ENCODE peak calls at places on chromosomes 3 and 15, in six cellular contexts. E is naive thymus-derived CD4-positive, alpha-beta T cell; W is OCI-LY7; M is cardiac muscle cell; J is aorta; U is CD8-positive, alpha-beta memory T cell. V is an unnamed sample.

GRCh38 chr3:87359807-87360206 is 83.4 kb upstream of the POU1F1 start:
- DNase-seq in E (no peak), W (no peak), M (no peak), J (no peak), U (no peak), V (no peak)

GRCh38 chr3:16236030-16236639 is 28.6 kb downstream of the DPH3 start:
- DNase-seq in E (no peak), W (no peak), M (no peak), J (no peak), U (no peak), V (no peak)

GRCh38 chr3:57060089-57060829 is at the start of gene SPATA12:
- DNase-seq in E (peak; percentile 8), W (no peak), M (peak; percentile 80), J (peak; percentile 83), U (no peak), V (no peak)

GRCh38 chr3:155196131-155197075 is 97.1 kb downstream of the STRIT1 start:
- DNase-seq in E (no peak), W (no peak), M (no peak), J (no peak), U (no peak), V (no peak)

GRCh38 chr3:122012821-122013220 is 9.2 kb downstream of the ILDR1 start:
- DNase-seq in E (no peak), W (no peak), M (no peak), J (no peak), U (no peak), V (no peak)

GRCh38 chr3:43379343-43379742 is 93.0 kb downstream of the SNRK start:
- DNase-seq in E (no peak), W (no peak), M (peak; percentile 64), J (no peak), U (no peak), V (no peak)

GRCh38 chr3:30996467-30996866 is 102.0 kb upstream of the GADL1 start:
- DNase-seq in E (no peak), W (no peak), M (no peak), J (no peak), U (no peak), V (no peak)

GRCh38 chr3:74055064-74055463 is 430.3 kb upstream of the PDZRN3 start:
- DNase-seq in E (no peak), W (no peak), M (no peak), J (no peak), U (no peak), V (no peak)

DNA sequence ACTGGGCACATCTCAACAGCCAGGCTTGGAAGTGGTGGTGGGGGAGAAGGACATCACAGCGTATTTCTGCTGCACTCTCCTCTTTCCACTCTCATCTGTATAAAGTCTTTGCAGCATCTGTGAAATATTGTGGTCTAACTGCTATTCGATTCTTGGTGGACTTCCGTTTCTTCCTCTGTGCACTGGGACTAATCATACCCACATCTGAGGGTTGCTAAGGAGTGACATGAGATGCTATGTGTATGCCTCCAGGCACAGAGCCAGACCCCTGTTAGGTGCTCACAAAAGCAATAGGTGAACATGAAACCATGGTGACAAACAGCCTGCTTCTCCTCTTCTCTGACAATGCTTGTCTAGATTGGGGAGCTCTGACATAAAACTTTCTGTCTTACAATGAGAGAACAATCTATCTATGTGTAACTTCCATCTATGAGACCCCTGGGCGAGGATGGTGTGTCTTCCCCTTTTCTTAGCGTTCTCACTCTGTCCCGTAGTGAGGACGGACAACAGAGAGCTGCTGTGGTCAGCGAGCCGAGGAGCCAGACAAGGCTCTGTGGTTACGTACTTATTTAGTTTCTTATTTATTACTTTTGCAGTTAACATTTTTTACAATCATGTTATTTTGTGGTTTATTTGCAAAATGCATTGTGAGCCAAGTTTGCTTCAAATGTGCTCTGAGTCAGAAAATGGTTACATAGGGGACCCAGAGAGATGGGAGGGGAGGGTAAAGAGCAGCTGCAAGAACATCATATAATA is 196.7 kb upstream of the TPRG1 start:
- DNase-seq in E (no peak), W (no peak), M (peak; percentile 46), J (no peak), U (peak; percentile 70), V (no peak)
- H3K4me3 ChIP-seq in E (no peak overlapping the region), W (no peak overlapping the region), M (no peak overlapping the region), J (no peak overlapping the region), U (no peak overlapping the region), V (no peak overlapping the region)

GRCh38 chr15:80323285-80323684 is 71.3 kb upstream of the CTXND1 start:
- DNase-seq in E (no peak), W (no peak), M (no peak), J (no peak), U (no peak), V (no peak)

DNA sequence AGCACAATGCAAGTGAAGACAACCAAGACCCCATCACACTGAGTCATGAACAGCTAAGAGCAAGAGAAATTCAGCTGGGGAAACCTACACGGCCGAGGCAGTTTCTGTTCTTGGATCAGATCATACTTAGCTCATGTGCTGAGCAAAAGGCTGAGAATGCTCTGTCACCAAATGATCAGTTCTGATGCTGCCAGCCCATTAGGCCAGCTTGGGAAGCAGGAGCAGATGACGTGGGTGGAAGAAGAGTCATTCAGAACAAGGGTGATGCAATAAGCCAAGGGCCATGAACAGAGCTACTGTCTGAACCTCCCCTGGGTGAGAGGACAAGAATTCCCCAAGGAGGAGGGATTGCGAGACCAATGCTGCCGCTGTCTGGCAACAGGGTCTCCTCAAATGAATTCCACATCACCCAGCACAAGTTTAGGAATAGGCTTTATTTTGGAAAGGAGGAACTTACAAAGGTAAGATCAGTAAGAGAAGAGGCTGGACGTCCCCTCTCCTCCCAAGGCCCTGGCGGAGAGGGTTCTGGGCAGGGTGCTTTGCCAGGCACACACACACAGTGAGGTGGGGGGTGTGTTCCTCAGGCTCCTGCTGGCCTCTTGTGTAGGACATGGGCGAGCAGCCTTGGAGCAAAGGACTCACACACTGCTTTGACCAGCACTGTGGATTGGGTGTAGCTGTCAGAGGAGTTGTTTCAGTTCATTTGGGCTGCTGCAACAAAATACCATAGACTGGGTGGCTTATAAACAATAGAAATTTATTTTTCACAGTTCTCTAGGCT is 65.6 kb upstream of the CTXND1 start:
- DNase-seq in E (no peak), W (no peak), M (peak; percentile 87), J (no peak), U (no peak), V (no peak)
- H3K27ac ChIP-seq in E (no peak overlapping the region), W (no peak overlapping the region), M (no peak overlapping the region), J (no peak overlapping the region), U (no peak overlapping the region), V (no peak overlapping the region)

GRCh38 chr15:31302029-31302657 is 24.5 kb upstream of the KLF13 start:
- DNase-seq in E (no peak), W (no peak), M (no peak), J (no peak), U (no peak), V (no peak)

GRCh38 chr15:31301687-31301990 is 25.0 kb upstream of the KLF13 start:
- DNase-seq in E (no peak), W (peak; percentile 87), M (no peak), J (no peak), U (no peak), V (no peak)

GRCh38 chr15:31303434-31304073 is 23.1 kb upstream of the KLF13 start:
- DNase-seq in E (no peak), W (peak; percentile 58), M (peak; percentile 23), J (no peak), U (no peak), V (no peak)

GRCh38 chr15:31304074-31304648 is 22.5 kb upstream of the KLF13 start:
- DNase-seq in E (no peak), W (no peak), M (no peak), J (no peak), U (no peak), V (no peak)

DNA sequence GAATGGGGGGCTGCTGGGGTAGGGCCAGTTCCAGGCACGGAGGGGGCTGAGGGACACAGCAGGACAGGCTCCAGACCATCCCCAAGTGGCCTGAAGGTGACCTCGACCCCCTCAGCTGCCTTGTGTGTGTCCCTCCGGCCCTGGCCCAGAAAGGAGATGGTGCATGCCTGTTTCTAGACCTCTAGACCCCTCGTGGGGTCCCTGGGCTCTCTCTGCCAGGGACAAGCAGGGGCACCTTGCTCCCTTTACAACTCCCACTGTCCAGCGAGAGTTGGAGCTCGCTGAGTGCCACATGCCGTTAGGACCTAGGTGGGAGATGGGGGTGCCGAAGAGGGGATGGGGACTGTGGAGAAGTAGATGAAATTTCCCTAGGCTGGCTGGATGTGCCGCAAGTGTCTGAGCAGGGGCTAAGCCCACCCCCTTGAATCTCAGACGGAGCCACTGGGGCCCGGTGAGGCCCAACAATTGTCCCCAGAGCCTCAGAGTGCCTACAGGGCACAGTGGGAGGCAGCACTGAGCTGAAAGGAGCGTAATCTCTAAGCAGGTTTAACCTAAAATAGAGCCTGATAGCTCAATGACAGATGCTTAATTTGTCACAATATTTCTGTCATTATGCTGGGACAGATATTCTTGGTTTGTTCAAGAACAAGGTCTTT is 23.7 kb upstream of the KLF13 start:
- DNase-seq in E (no peak), W (peak; percentile 71), M (no peak), J (no peak), U (no peak), V (no peak)
- H3K4me1 ChIP-seq in E (no peaks in the 10 kb centered on the region), W (peaks cover 96% of the 10 kb centered on the region), M (peaks cover 5% of the 10 kb centered on the region), J (no peaks in the 10 kb centered on the region), U (peaks cover 13% of the 10 kb centered on the region), V (no peaks in the 10 kb centered on the region)

DNA sequence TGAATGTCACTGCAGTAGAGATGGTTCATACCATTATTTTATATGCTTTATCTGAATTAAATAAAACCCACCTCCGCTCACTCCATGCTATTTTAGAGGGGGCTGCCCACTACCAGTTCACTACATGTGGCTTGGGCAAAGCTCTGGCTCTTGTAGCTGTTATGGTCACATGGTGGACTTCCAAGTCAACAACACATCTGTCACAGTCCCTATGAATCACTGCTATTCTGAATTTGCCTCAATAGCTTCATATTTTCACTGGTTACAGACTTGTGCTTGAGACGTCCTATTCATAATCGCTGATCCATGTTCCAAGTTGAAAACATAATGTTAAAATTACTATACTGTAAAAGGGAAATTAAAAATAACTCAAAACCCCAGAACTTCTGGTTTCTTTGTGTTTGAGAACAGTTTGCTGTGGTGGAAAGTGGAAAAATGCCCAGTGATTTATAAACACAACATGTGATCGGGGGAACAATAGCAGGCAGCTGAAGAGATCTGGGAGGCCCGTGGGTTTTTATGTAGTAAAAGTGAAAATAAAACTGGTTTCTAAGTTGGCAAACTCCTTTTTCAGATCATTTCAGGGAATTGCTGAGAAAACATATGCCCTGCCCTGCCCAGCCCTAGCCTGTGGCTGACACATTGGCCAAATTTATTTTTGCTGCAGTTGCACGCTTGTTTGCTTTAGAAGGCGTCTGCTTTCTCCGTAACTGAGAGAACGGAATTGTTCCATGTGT is 128.8 kb upstream of the PRR23C start:
- DNase-seq in E (no peak), W (no peak), M (no peak), J (no peak), U (no peak), V (peak; percentile 80)
- H3K4me3 ChIP-seq in E (no peak overlapping the region), W (no peak overlapping the region), M (no peak overlapping the region), J (peak overlapping the region; percentile 30), U (no peak overlapping the region), V (peak overlapping the region; percentile 30)

DNA sequence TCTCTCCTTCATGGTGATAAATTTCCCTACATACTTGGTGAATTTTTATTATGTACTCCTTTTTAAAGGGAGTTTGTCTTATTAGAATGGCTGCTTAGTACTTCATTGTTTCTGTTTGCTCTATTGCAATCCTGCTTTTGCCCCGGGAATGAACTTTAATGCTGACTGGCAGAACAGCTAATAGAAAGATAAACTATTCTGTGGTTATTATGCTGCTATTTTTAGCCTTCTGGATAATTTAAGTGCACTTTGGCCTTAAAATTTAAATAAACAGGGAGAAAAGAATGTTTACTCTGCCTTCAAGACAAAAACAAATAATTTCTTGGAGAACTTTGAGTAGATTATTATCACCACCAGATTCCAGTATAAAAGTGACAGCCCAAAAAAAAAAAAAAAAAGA is 413.8 kb upstream of the CCDC54 start:
- DNase-seq in E (no peak), W (no peak), M (peak; percentile 79), J (no peak), U (no peak), V (no peak)
- H3K27ac ChIP-seq in E (no peak overlapping the region), W (no peak overlapping the region), M (peak overlapping the region; percentile 21), J (no peak overlapping the region), U (no peak overlapping the region), V (no peak overlapping the region)

GRCh38 chr15:52661909-52662308 is 17.3 kb downstream of the ATOSA start:
- DNase-seq in E (no peak), W (no peak), M (no peak), J (no peak), U (no peak), V (no peak)
- H3K4me1 ChIP-seq in E (no peaks in the 10 kb centered on the region), W (no peaks in the 10 kb centered on the region), M (no peaks in the 10 kb centered on the region), J (peaks cover 2% of the 10 kb centered on the region), U (peaks cover 4% of the 10 kb centered on the region), V (peaks cover 52% of the 10 kb centered on the region)

V was measured in MM.1S.